ENCODE peak calls at places on chromosome 20, in six cellular contexts. Q is neural progenitor cell, N is endothelial cell of umbilical vein, E is hepatocyte, P is fibroblast of lung, Z is GM23248. R is an unnamed sample.

GRCh38 chr20:44038681-44039123 is 124.0 kb downstream of the TOX2 start:
- DNase-seq in Q (no peak), N (no peak), P (no peak), Z (peak), E (no peak), R (no peak)

GRCh38 chr20:2700913-2701620 is 8.5 kb downstream of the EBF4 start:
- DNase-seq in P (no peak), Q (no peak), Z (no peak), N (no peak), E (no peak), R (no peak)

GRCh38 chr20:18611492-18611891 is 23.6 kb downstream of the DTD1 start:
- DNase-seq in P (no peak), E (no peak), Z (no peak), Q (no peak), N (no peak), R (no peak)

GRCh38 chr20:35718972-35719635 is 19.9 kb downstream of the ROMO1 start:
- DNase-seq in E (no peak), Q (no peak), Z (peak), N (no peak), P (no peak), R (no peak)

GRCh38 chr20:46690219-46691111 is 1.2 kb upstream of the TP53RK start:
- DNase-seq in Q (no peak), N (peak), E (no peak), P (no peak), Z (peak), R (no peak)

GRCh38 chr20:7930386-7930785 is 9.9 kb downstream of the HAO1 start:
- DNase-seq in E (no peak), P (no peak), Q (no peak), Z (peak), N (no peak), R (no peak)

GRCh38 chr20:46142124-46142523 is 24.0 kb downstream of the CD40 start:
- DNase-seq in N (no peak), Z (no peak), P (no peak), Q (peak), E (no peak), R (no peak)

GRCh38 chr20:57471496-57472210 is 53.3 kb downstream of the CTCFL start:
- DNase-seq in N (no peak), Q (no peak), E (no peak), P (no peak), Z (no peak), R (no peak)

GRCh38 chr20:1177680-1178079 is 7.1 kb downstream of the TMEM74B start:
- DNase-seq in E (no peak), Q (peak), Z (peak), N (no peak), P (no peak), R (peak)

GRCh38 chr20:1565461-1565860 is 8.0 kb upstream of the SIRPD start:
- DNase-seq in N (peak), P (no peak), Z (no peak), E (peak), Q (no peak), R (peak)

GRCh38 chr20:7523288-7523687 is 417.0 kb downstream of the HAO1 start:
- DNase-seq in Q (no peak), P (no peak), Z (no peak), N (no peak), E (no peak), R (no peak)

GRCh38 chr20:47016068-47016664 is 121.5 kb downstream of the EYA2 start:
- DNase-seq in Z (no peak), P (no peak), N (no peak), Q (peak), E (no peak), R (no peak)

GRCh38 chr20:10217517-10218410 is 866 bp upstream of the SNAP25 start:
- DNase-seq in N (peak), P (peak), Z (peak), E (peak), Q (peak), R (no peak)

GRCh38 chr20:330233-331149 is 5.1 kb downstream of the SOX12 start:
- DNase-seq in Q (peak), N (peak), Z (peak), P (peak), E (peak), R (peak)

GRCh38 chr20:63033635-63034510 is 27.1 kb upstream of the BHLHE23 start:
- DNase-seq in Z (no peak), N (no peak), P (no peak), Q (no peak), E (no peak), R (no peak)
- TF ChIP-seq EZH2 in Z (no peak), N (no peak), P (no peak), Q (no peak), E (no peak), R (no peak)

GRCh38 chr20:60362531-60362930 is 404.3 kb downstream of the CDH26 start:
- DNase-seq in P (peak), Z (no peak), N (no peak), Q (no peak), E (no peak), R (no peak)

GRCh38 chr20:60365882-60366281 is 407.7 kb downstream of the CDH26 start:
- DNase-seq in N (no peak), E (no peak), Q (no peak), Z (no peak), P (no peak), R (no peak)

GRCh38 chr20:60363698-60364097 is 405.5 kb downstream of the CDH26 start:
- DNase-seq in Q (no peak), N (no peak), P (no peak), Z (no peak), E (no peak), R (no peak)

GRCh38 chr20:60361761-60362410 is 403.7 kb downstream of the CDH26 start:
- DNase-seq in P (no peak), E (no peak), Z (no peak), N (no peak), Q (peak), R (no peak)

DNA sequence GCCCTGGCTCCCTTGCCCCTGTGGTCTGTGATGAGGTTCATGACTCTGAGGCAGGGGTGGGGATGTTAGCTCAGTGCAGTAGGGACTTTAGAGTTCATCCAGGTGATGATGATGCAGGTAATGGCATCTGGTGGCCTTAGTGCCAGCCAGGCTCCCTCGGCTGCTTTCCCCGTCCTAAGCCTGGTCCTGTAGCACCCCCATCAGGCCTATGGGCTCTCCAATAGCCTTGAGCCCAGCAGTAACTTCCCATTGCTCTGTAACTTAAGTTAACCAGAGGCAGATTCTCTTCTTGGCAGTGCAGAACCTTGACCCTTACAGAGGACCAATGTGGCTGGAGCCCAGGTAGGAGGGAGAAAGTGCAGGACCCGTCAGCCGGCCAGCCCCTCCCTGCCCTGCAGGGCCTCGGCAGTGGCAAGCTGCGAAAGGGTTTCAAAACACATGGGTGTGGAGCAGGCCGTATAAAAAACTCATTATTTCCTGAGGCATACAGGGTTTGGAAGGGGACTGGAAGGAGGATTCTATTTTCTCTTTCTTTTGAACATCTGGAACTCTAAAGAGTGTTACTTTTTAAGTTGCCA is 406.9 kb downstream of the CDH26 start:
- DNase-seq in N (no peak), Q (peak), E (no peak), Z (peak), P (no peak), R (no peak)
- H3K4me2 ChIP-seq in N (no peak), Q (no peak), E (no peak), Z (no peak), P (no peak), R (no peak)

GRCh38 chr20:54475334-54476287 is at the start of gene DOK5:
- DNase-seq in N (peak), P (peak), Q (peak), E (peak), Z (peak), R (no peak)
- TF ChIP-seq EZH2 in N (peak), P (no peak), Q (peak), E (no peak), Z (no peak), R (no peak)

GRCh38 chr20:54611701-54612487 is 136.5 kb downstream of the DOK5 start:
- DNase-seq in E (peak), N (no peak), P (peak), Q (no peak), Z (no peak), R (no peak)

GRCh38 chr20:54605319-54605718 is 129.9 kb downstream of the DOK5 start:
- DNase-seq in N (no peak), E (no peak), Z (no peak), Q (no peak), P (no peak), R (no peak)

GRCh38 chr20:54606384-54606783 is 131.0 kb downstream of the DOK5 start:
- DNase-seq in N (no peak), Q (no peak), Z (no peak), P (no peak), E (no peak), R (no peak)

GRCh38 chr20:54608978-54609377 is 133.6 kb downstream of the DOK5 start:
- DNase-seq in Z (no peak), N (no peak), P (no peak), E (no peak), Q (no peak), R (no peak)

DNA sequence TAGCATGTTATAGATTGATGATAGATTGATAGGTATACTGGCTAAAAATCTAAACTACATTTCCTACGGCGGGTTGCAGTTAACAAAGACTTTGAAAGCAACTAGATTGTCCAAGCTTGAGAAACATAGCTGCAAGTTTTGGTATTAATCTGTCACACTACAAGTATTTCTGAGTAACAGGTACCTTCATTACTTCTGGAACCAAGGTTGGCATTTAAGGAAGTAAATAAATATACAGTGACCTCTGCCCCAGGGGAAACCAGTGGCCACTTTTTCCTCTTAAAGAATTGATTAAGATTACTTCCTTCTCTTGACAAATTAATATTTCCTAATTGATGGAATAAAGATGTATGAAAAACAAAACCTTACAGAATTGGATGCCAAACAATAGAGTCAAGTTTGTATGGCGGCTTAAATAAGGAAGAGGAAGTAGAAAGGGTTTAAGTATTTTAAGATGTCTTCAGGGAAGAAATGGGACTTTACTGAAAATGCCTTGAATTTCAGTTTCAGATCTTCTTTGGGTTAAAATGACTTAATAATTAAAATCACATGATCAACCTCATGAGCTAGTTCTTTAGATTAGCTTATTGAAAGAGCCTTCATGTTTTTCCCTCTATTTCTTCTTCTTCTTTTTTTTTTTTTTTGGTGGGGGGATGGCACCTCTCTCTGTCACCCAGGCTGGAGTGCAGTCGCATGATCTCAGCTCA is 132.8 kb downstream of the DOK5 start:
- DNase-seq in P (no peak), Z (no peak), E (no peak), Q (no peak), N (no peak), R (no peak)
- H3K4me2 ChIP-seq in P (no peak), Z (no peak), E (no peak), Q (no peak), N (no peak), R (no peak)

DNA sequence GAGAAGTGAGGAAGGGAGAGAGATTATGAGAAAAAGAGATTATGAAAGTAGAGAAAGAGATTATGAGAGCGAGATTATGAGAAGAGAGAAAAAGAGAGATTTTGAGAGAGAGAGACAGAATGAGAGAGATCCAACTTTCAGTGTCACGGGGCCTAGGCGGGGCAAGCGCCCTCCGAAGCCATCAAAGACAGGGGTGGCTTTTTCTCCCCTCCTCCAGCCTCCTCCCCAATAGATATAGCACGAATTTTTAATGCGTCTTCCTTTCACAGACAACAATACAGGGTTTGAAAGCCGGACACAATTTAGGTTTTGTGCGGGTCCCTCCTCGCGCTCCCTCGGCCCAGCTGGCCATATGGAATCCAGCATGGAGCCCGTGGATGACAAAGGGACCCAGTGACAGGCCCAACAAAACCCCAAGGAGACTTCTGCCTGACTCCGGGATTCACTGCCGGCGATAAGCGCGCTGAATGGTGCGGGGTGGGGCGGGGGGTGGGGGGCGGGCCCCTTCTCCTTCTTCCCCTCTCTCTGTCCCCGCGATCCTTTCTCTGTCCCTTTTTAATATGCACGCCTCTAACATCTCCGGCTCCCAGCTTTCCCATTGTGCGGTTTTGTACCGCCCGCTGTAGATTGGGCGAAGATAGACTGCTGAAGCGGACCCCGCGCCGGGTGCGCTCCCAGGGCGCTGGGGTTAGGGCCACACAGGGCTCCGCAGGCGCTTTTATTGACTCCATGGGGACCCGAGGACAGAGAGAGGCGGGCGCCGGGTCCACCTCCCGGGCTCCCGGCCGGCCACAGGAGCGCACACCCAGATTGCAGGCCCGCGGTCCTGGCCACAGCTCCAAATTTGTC is 5.4 kb downstream of the NKX2-2 start:
- DNase-seq in Q (peak), Z (no peak), N (no peak), P (no peak), E (no peak), R (no peak)
- TF ChIP-seq EZH2 in Q (peak), Z (peak), N (peak), P (no peak), E (no peak), R (no peak)

DNA sequence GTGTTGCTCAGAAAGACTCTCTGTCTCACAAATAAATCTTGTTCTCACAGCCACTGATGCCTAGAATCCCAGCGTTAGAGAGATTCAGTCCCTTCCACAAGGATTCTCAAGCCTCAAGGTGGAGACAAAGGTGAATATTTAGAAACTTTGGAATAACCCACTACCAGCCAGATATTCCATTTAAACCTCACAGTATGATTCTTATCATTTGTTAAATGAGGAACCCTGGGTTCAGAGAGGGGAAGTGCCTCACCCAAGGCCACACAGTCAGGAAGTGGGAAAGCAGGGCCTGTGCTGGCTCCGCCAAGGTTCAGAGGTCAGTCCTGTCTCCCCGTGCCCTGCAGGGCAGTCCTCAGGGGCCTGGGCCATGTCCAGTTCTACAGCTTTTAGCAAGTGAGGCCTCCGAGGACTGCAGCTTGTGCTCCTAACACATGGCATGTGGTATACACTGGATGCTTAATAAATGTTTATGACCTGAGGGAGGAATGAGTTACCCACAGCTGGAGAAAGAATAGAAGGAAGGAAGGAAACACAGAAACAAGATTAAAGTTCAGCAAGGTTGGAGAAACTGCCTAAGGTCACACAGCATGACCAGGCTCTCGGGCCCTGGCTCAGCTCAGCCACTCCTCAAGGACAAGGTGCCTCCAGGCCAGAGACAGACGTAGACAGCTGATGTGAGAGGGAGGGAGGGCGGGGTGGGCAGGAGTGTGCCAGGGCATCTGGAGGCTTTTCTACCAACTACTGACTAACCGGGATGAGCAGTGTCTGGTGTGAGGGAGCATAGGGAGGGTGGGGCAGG is 3.9 kb upstream of the TGM2 start:
- DNase-seq in P (no peak), Q (no peak), Z (peak), E (no peak), N (peak), R (peak)
- H3K4me2 ChIP-seq in P (no peak), Q (no peak), Z (peak), E (no peak), N (peak), R (peak)

R was measured in PC-3.